ENCODE peak calls at places on chromosomes 13 and 19, in six cellular contexts. A is NCI-H226, Q is germinal center, L is T1000, F is MM.1S, T is lower lobe of right lung. E is an unnamed sample.

GRCh38 chr13:111241006-111241755 is 79.3 kb upstream of the TEX29 start:
- DNase-seq in A (no peak), Q (no peak), L (no peak), F (no peak), T (no peak), E (no peak)

GRCh38 chr13:24068472-24068871 is 92.0 kb upstream of the SPATA13 start:
- DNase-seq in A (no peak), Q (no peak), L (no peak), F (no peak), T (no peak), E (no peak)

GRCh38 chr19:51691122-51692064 is 1.7 kb upstream of the SPACA6 start:
- DNase-seq in A (peak; percentile 69), Q (no peak), L (no peak), F (no peak), T (no peak), E (no peak)

GRCh38 chr13:75073791-75074190 is 408.2 kb downstream of the TBC1D4 start:
- DNase-seq in A (no peak), Q (no peak), L (no peak), F (no peak), T (no peak), E (no peak)

GRCh38 chr13:93270769-93271753 is 44.5 kb downstream of the GPC6 start:
- DNase-seq in A (no peak), Q (no peak), L (no peak), F (no peak), T (no peak), E (peak; percentile 67)

GRCh38 chr19:42197375-42197817 is 20.1 kb downstream of the DEDD2 start:
- DNase-seq in A (no peak), Q (no peak), L (no peak), F (no peak), T (peak; percentile 64), E (no peak)

GRCh38 chr13:99000137-99000536 is 22.3 kb upstream of the DOCK9 start:
- DNase-seq in A (no peak), Q (no peak), L (no peak), F (no peak), T (no peak), E (no peak)

GRCh38 chr19:48290341-48290922 is 20.6 kb downstream of the ZNF114 start:
- DNase-seq in A (peak; percentile 66), Q (no peak), L (peak; percentile 15), F (no peak), T (no peak), E (no peak)

GRCh38 chr19:29519146-29519545 is 6.6 kb upstream of the VSTM2B start:
- DNase-seq in A (no peak), Q (no peak), L (no peak), F (no peak), T (peak; percentile 30), E (no peak)

GRCh38 chr19:5889288-5889971 is 14.2 kb downstream of the NDUFA11 start:
- DNase-seq in A (no peak), Q (no peak), L (no peak), F (no peak), T (no peak), E (no peak)

GRCh38 chr13:21672811-21673591 is 2.1 kb downstream of the FGF9 start:
- DNase-seq in A (no peak), Q (no peak), L (no peak), F (no peak), T (no peak), E (no peak)

GRCh38 chr13:64471916-64472315 is 2758.2 kb downstream of the PCDH9 start:
- DNase-seq in A (peak; percentile 17), Q (no peak), L (no peak), F (peak; percentile 9), T (no peak), E (no peak)

GRCh38 chr13:26568132-26568815 is 10.8 kb downstream of the WASF3 start:
- DNase-seq in A (no peak), Q (no peak), L (no peak), F (no peak), T (no peak), E (no peak)

GRCh38 chr19:920051-920857 is 3.1 kb downstream of the KISS1R start:
- DNase-seq in A (no peak), Q (peak; percentile 78), L (no peak), F (peak; percentile 10), T (no peak), E (peak; percentile 89)

GRCh38 chr13:99721606-99722384 is 220.5 kb downstream of the TM9SF2 start:
- DNase-seq in A (no peak), Q (no peak), L (no peak), F (no peak), T (no peak), E (no peak)

GRCh38 chr19:45569619-45570421 is 14.8 kb downstream of the OPA3 start:
- DNase-seq in A (no peak), Q (peak; percentile 44), L (no peak), F (peak; percentile 51), T (peak; percentile 67), E (no peak)

GRCh38 chr19:57587529-57587928 is 3.6 kb downstream of the ZIK1 start:
- DNase-seq in A (peak; percentile 100), Q (no peak), L (peak; percentile 38), F (no peak), T (no peak), E (no peak)

GRCh38 chr13:112791662-112792440 is 102.0 kb downstream of the ATP11A start:
- DNase-seq in A (no peak), Q (no peak), L (no peak), F (no peak), T (peak; percentile 90), E (no peak)

GRCh38 chr13:29454931-29455481 is 140.5 kb downstream of the SLC7A1 start:
- DNase-seq in A (peak; percentile 11), Q (peak; percentile 40), L (no peak), F (no peak), T (no peak), E (no peak)

GRCh38 chr19:38736413-38737280 is 7.6 kb downstream of the CAPN12 start:
- DNase-seq in A (no peak), Q (peak; percentile 83), L (no peak), F (no peak), T (peak; percentile 84), E (peak; percentile 65)

GRCh38 chr19:40165362-40165937 is 25.8 kb upstream of the MAP3K10 start:
- DNase-seq in A (no peak), Q (peak; percentile 41), L (no peak), F (peak; percentile 79), T (peak; percentile 56), E (no peak)

GRCh38 chr13:38641164-38641948 is 45.5 kb upstream of the FREM2 start:
- DNase-seq in A (no peak), Q (no peak), L (no peak), F (peak; percentile 18), T (no peak), E (no peak)

GRCh38 chr13:30078059-30078458 is 227.6 kb upstream of the UBL3 start:
- DNase-seq in A (no peak), Q (no peak), L (no peak), F (no peak), T (no peak), E (no peak)

GRCh38 chr19:57342582-57342981 is 8.5 kb upstream of the ZNF304 start:
- DNase-seq in A (no peak), Q (no peak), L (no peak), F (no peak), T (no peak), E (no peak)

GRCh38 chr19:48926909-48927308 is 6.6 kb upstream of the DHDH start:
- DNase-seq in A (peak; percentile 91), Q (no peak), L (peak; percentile 44), F (no peak), T (peak; percentile 70), E (no peak)

GRCh38 chr13:29684441-29684840 is 89.0 kb upstream of the SLC7A1 start:
- DNase-seq in A (no peak), Q (no peak), L (no peak), F (no peak), T (no peak), E (no peak)

GRCh38 chr13:25860265-25860664 is 191.6 kb downstream of the SHISA2 start:
- DNase-seq in A (no peak), Q (no peak), L (no peak), F (no peak), T (no peak), E (no peak)

GRCh38 chr13:21613791-21614190 is 9.8 kb upstream of the MICU2 start:
- DNase-seq in A (no peak), Q (no peak), L (no peak), F (no peak), T (no peak), E (no peak)

GRCh38 chr19:46218160-46218559 is 11.4 kb upstream of the IGFL1 start:
- DNase-seq in A (peak; percentile 53), Q (no peak), L (no peak), F (peak; percentile 46), T (no peak), E (no peak)

GRCh38 chr13:93355094-93355493 is 128.5 kb downstream of the GPC6 start:
- DNase-seq in A (no peak), Q (no peak), L (no peak), F (no peak), T (no peak), E (no peak)

GRCh38 chr13:114143806-114144605 is 11.6 kb upstream of the RASA3 start:
- DNase-seq in A (no peak), Q (peak; percentile 79), L (no peak), F (no peak), T (no peak), E (no peak)

GRCh38 chr19:41939861-41940442 is 11.7 kb upstream of the ERFL start:
- DNase-seq in A (peak; percentile 46), Q (peak; percentile 60), L (no peak), F (no peak), T (peak; percentile 62), E (no peak)

GRCh38 chr19:48510421-48511268 is 990 bp downstream of the LMTK3 start:
- DNase-seq in A (peak; percentile 39), Q (peak; percentile 68), L (no peak), F (peak; percentile 45), T (peak; percentile 71), E (peak; percentile 49)

GRCh38 chr19:45969676-45970075 is 4.0 kb downstream of the NOVA2 start:
- DNase-seq in A (no peak), Q (no peak), L (no peak), F (no peak), T (no peak), E (no peak)

GRCh38 chr13:48235100-48235813 is 2.3 kb downstream of the ITM2B start:
- DNase-seq in A (peak; percentile 56), Q (no peak), L (no peak), F (no peak), T (peak; percentile 49), E (no peak)

GRCh38 chr19:15829277-15829770 is 13.9 kb upstream of the OR10H1 start:
- DNase-seq in A (no peak), Q (no peak), L (no peak), F (no peak), T (no peak), E (no peak)

GRCh38 chr13:113145911-113146598 is 12.4 kb upstream of the PROZ start:
- DNase-seq in A (no peak), Q (no peak), L (no peak), F (no peak), T (no peak), E (no peak)

GRCh38 chr13:105997436-105998232 is 537.8 kb downstream of the EFNB2 start:
- DNase-seq in A (no peak), Q (no peak), L (no peak), F (no peak), T (no peak), E (no peak)

GRCh38 chr19:34838753-34839431 is 65.9 kb upstream of the ZNF599 start:
- DNase-seq in A (no peak), Q (no peak), L (no peak), F (no peak), T (no peak), E (no peak)

E was measured in NCI-H2171.